ENCODE peak calls at places on chromosome 3, in seven cellular contexts. T is mesendoderm, D is neuronal stem cell, R is H9, G is H1, S is trophoblast cell, N is mesenchymal stem cell. P is an unnamed sample.

GRCh38 chr3:71504250-71505036 is 79.1 kb downstream of the FOXP1 start:
- DNase-seq in T (no peak), D (no peak), R (no peak), G (no peak), S (peak; percentile 82), N (peak; percentile 65), P (peak; percentile 96)

GRCh38 chr3:157573281-157573680 is 70.1 kb upstream of the VEPH1 start:
- DNase-seq in T (no peak), D (no peak), R (no peak), G (no peak), S (peak; percentile 30), N (no peak), P (no peak)

GRCh38 chr3:149494022-149494758 is 19.7 kb downstream of the TM4SF4 start:
- DNase-seq in T (peak; percentile 76), D (peak; percentile 54), R (peak; percentile 76), G (peak; percentile 88), S (peak; percentile 93), N (peak; percentile 70), P (peak; percentile 76)

GRCh38 chr3:70803891-70804290 is 491.5 kb upstream of the MDFIC2 start:
- DNase-seq in T (no peak), D (no peak), R (no peak), G (no peak), S (no peak), N (no peak), P (no peak)

GRCh38 chr3:25427155-25428002 is 684 bp upstream of the RARB start:
- DNase-seq in T (peak; percentile 25), D (no peak), R (no peak), G (no peak), S (peak; percentile 9), N (peak; percentile 62), P (no peak)

GRCh38 chr3:55329849-55330248 is 157.3 kb downstream of the WNT5A start:
- DNase-seq in T (no peak), D (no peak), R (no peak), G (no peak), S (peak; percentile 82), N (peak; percentile 90), P (peak; percentile 96)

GRCh38 chr3:30766522-30766921 is 127.9 kb downstream of the GADL1 start:
- DNase-seq in T (no peak), D (no peak), R (no peak), G (no peak), S (no peak), N (no peak), P (no peak)

GRCh38 chr3:167887096-167887495 is 151.6 kb downstream of the SERPINI1 start:
- DNase-seq in T (no peak), D (no peak), R (no peak), G (no peak), S (no peak), N (peak; percentile 66), P (peak; percentile 4)

GRCh38 chr3:99967796-99968195 is 146.5 kb downstream of the FILIP1L start:
- DNase-seq in T (no peak), D (no peak), R (no peak), G (no peak), S (peak; percentile 96), N (peak; percentile 69), P (peak; percentile 72)

GRCh38 chr3:16179771-16180736 is 5.6 kb downstream of the GALNT15 start:
- DNase-seq in T (no peak), D (no peak), R (no peak), G (no peak), S (no peak), N (peak; percentile 23), P (peak; percentile 82)

GRCh38 chr3:31789429-31789828 is 191.6 kb downstream of the OSBPL10 start:
- DNase-seq in T (no peak), D (no peak), R (no peak), G (no peak), S (no peak), N (no peak), P (no peak)

GRCh38 chr3:192957441-192957951 is 39.8 kb upstream of the MB21D2 start:
- DNase-seq in T (no peak), D (no peak), R (no peak), G (no peak), S (peak; percentile 94), N (peak; percentile 91), P (peak; percentile 94)

DNA sequence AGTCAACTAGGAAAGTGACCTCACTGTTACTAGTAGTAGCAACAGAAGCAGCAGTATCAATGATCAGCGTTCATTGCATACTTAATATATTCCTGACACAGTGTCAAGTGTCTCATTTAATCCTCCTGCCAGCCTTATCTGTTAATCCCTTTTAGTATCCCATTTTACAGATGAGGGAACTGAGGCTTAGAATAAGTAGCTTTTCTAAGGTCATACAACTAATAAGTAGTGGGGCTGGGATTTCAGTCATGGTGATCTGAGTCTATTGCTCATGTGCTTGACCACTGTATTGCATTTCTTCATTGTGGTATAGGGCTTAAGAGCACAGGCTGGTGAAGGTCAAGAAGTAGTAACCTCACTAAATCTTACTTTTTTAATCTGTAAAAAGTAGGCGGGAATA is 233.6 kb downstream of the PTPRG start:
- DNase-seq in T (no peak), D (no peak), R (no peak), G (no peak), S (no peak), N (no peak), P (no peak)
- H3K4ac ChIP-seq in T (no peak overlapping the region), D (no peak overlapping the region), R (no peak overlapping the region), G (no peak overlapping the region), S (no peak overlapping the region), N (no peak overlapping the region), P (no peak overlapping the region)

GRCh38 chr3:40078590-40078989 is 230.9 kb upstream of the EIF1B start:
- DNase-seq in T (no peak), D (no peak), R (no peak), G (no peak), S (no peak), N (no peak), P (no peak)
- H3K4ac ChIP-seq in T (no peak overlapping the region), D (no peak overlapping the region), R (no peak overlapping the region), G (no peak overlapping the region), S (no peak overlapping the region), N (no peak overlapping the region), P (no peak overlapping the region)

DNA sequence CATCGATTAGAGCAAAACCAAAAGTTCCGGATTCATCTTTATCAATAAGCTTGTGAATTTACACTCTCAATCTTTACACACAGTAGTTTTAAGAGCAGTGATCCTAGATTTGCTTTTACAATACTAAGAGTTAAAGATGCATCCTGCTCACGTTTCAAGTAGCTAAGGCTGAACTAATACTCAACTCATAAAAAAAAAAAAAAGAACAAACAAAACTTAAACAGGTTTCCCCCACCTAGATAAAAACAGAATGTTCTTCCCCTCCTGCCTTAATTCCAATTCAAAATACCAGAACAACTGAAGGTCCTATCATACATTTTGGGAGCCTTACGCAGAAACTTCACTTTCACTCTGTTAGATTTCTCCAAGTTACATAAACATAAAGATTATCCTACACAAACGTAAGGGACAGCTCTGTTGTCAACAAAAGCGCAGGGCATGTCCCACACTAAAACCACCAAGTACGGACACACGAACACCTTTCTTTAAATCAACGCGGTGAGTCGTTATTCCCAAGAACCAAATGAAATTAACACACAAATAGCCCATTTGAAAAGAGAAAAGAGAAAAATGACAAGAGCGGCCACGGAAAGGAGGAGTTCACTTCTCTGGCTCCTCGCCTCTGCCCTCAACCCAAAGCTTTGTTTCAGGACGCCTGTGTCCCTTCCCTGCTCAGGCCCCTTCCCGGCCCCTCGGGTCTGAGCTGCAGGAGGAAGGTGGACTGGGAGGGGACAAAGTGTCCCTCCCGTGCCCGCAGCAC is 942 bp downstream of the CBLB start:
- DNase-seq in T (no peak), D (no peak), R (no peak), G (no peak), S (peak; percentile 41), N (no peak), P (no peak)
- H3K4ac ChIP-seq in T (no peak overlapping the region), D (no peak overlapping the region), R (no peak overlapping the region), G (no peak overlapping the region), S (peak overlapping the region; percentile 92), N (no peak overlapping the region), P (peak overlapping the region; percentile 86)

DNA sequence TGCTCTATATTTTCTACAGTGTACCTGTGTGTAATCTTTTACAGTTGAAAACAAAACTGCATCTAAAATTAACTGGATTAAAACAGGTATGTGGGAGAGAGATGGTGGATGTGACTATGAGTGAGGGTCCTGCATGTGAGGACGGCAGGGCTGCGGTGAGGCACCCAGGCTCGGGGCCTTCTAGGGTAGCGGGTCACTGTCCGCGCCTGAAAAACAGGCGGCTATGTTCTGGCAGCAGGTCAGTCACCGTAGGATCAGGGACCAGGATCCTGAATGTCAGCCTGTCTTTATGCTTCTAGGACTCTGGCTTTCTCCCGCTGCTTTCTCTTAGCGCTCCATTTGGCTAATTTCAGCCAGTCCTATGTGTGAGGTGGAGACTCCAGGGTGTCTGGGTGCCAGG is 12.6 kb downstream of the TMEM40 start:
- DNase-seq in T (no peak), D (no peak), R (no peak), G (no peak), S (no peak), N (no peak), P (no peak)
- H3K4ac ChIP-seq in T (no peak overlapping the region), D (no peak overlapping the region), R (no peak overlapping the region), G (no peak overlapping the region), S (no peak overlapping the region), N (no peak overlapping the region), P (no peak overlapping the region)

GRCh38 chr3:127545711-127546457 is 44.6 kb downstream of the TPRA1 start:
- DNase-seq in T (no peak), D (no peak), R (no peak), G (no peak), S (no peak), N (no peak), P (no peak)

GRCh38 chr3:127544806-127545545 is 45.6 kb downstream of the TPRA1 start:
- DNase-seq in T (no peak), D (no peak), R (no peak), G (no peak), S (no peak), N (no peak), P (no peak)

GRCh38 chr3:127547761-127548605 is 42.5 kb downstream of the TPRA1 start:
- DNase-seq in T (peak; percentile 86), D (peak; percentile 69), R (peak; percentile 92), G (peak; percentile 97), S (peak; percentile 64), N (peak; percentile 67), P (peak; percentile 19)

GRCh38 chr3:127546517-127546916 is 44.0 kb downstream of the TPRA1 start:
- DNase-seq in T (no peak), D (no peak), R (no peak), G (no peak), S (no peak), N (no peak), P (no peak)

GRCh38 chr3:127546970-127547733 is 43.4 kb downstream of the TPRA1 start:
- DNase-seq in T (peak; percentile 56), D (no peak), R (no peak), G (peak; percentile 68), S (no peak), N (no peak), P (no peak)
- H3K4ac ChIP-seq in T (no peak overlapping the region), D (no peak overlapping the region), R (no peak overlapping the region), G (peak overlapping the region; percentile 29), S (no peak overlapping the region), N (no peak overlapping the region), P (no peak overlapping the region)

DNA sequence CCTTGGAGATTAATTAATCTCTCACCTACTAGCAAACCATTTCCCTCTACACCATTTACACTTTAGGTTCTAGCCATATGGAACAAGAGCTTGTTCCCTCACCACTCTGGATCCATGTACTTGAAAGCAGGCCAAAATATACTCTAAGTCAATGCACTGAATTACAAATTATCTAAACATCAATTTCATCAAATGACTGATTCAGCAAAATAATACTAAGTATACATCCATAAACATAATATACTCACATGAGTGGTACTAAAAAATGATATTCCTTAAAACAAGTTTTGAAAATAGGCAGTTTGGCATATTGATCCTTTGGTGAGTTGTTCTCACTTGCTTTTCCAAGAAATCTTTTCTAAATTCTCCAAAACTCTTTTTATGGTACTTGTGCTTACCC is 459.7 kb upstream of the ZNF385D start:
- DNase-seq in T (no peak), D (no peak), R (no peak), G (no peak), S (no peak), N (no peak), P (no peak)
- H3K4ac ChIP-seq in T (no peak overlapping the region), D (no peak overlapping the region), R (no peak overlapping the region), G (no peak overlapping the region), S (no peak overlapping the region), N (no peak overlapping the region), P (no peak overlapping the region)